ENCODE peak calls at places on chromosomes 5 and 9, in ten cellular contexts. E is K562, Q is ovary, V is tibial nerve, K is suprapubic skin, D is sigmoid colon, N is H1, U is A549, J is GM12878, Z is HepG2. A is an unnamed sample.

GRCh38 chr5:151615431-151615830 is 24.3 kb upstream of the FAT2 start:
- DNase-seq in E (no peak), K (no peak), J (no peak), N (no peak), Z (no peak), Q (no peak), D (no peak), U (no peak), V (no peak), A (no peak)

GRCh38 chr5:174972291-174972690 is 247.9 kb downstream of the MSX2 start:
- DNase-seq in K (no peak), U (no peak), Z (no peak), V (no peak), D (no peak), E (no peak), N (no peak), Q (no peak), J (no peak), A (peak)

GRCh38 chr9:32706004-32706749 is 70.7 kb upstream of the TAF1L start:
- DNase-seq in V (no peak), J (no peak), Q (no peak), Z (no peak), K (no peak), D (no peak), N (no peak), E (no peak), U (no peak), A (no peak)

GRCh38 chr5:150780816-150781221 is 2.3 kb downstream of the SMIM3 start:
- DNase-seq in J (no peak), Q (no peak), Z (no peak), N (no peak), D (no peak), U (no peak), V (no peak), E (no peak), K (no peak), A (no peak)

GRCh38 chr5:127648997-127649550 is at the start of gene CTXN3:
- DNase-seq in Q (no peak), N (no peak), K (no peak), V (no peak), U (no peak), D (no peak), Z (no peak), E (no peak), J (no peak), A (no peak)

GRCh38 chr5:141965071-141965470 is 3.8 kb upstream of the RNF14 start:
- DNase-seq in U (no peak), Q (no peak), D (no peak), N (no peak), K (no peak), E (no peak), Z (no peak), V (no peak), J (no peak), A (no peak)

GRCh38 chr5:132528866-132529634 is 14.3 kb downstream of the IL5 start:
- DNase-seq in U (no peak), N (no peak), Q (no peak), Z (no peak), V (no peak), K (no peak), D (no peak), E (no peak), J (no peak), A (no peak)

GRCh38 chr5:33659526-33660169 is 218.9 kb downstream of the TARS1 start:
- DNase-seq in J (no peak), N (no peak), D (no peak), Q (no peak), E (no peak), U (no peak), K (no peak), Z (no peak), V (no peak), A (no peak)

GRCh38 chr9:101166717-101167116 is 138.2 kb downstream of the PLPPR1 start:
- DNase-seq in E (no peak), V (no peak), D (no peak), U (no peak), J (no peak), Q (no peak), Z (no peak), N (no peak), K (no peak), A (no peak)

GRCh38 chr9:136626740-136627642 is 35.7 kb upstream of the EGFL7 start:
- DNase-seq in N (no peak), U (no peak), D (no peak), E (peak), Q (no peak), K (no peak), V (no peak), J (no peak), Z (peak), A (peak)

GRCh38 chr9:34227445-34227844 is 48.6 kb downstream of the UBAP1 start:
- DNase-seq in Z (no peak), J (no peak), N (no peak), K (no peak), E (no peak), V (no peak), U (no peak), D (no peak), Q (no peak), A (no peak)

GRCh38 chr9:97568461-97569275 is 64.5 kb downstream of the TSTD2 start:
- DNase-seq in J (no peak), N (no peak), Q (no peak), Z (no peak), U (no peak), K (peak), V (no peak), E (no peak), D (no peak), A (no peak)

GRCh38 chr5:149618581-149619248 is 37.4 kb downstream of the ARHGEF37 start:
- DNase-seq in D (no peak), K (no peak), V (no peak), Q (no peak), N (no peak), E (peak), Z (peak), J (peak), U (peak), A (no peak)

GRCh38 chr5:135239461-135240282 is 159.4 kb downstream of the MACROH2A1 start:
- DNase-seq in V (no peak), D (peak), Z (no peak), J (no peak), Q (peak), K (peak), U (no peak), N (no peak), E (no peak), A (peak)

GRCh38 chr5:72658767-72659540 is 151.7 kb upstream of the ZNF366 start:
- DNase-seq in D (no peak), E (no peak), J (no peak), N (no peak), Z (no peak), U (no peak), K (no peak), Q (no peak), V (no peak), A (no peak)

GRCh38 chr9:137252555-137253506 is 1.7 kb downstream of the STPG3 start:
- DNase-seq in E (peak), Z (no peak), D (no peak), U (no peak), K (no peak), Q (no peak), J (no peak), V (no peak), N (no peak), A (no peak)

GRCh38 chr5:107808671-107809137 is 138.0 kb upstream of the EFNA5 start:
- DNase-seq in Z (peak), E (no peak), U (no peak), D (no peak), K (no peak), J (no peak), Q (no peak), N (peak), V (no peak), A (no peak)

GRCh38 chr5:154630410-154630809 is 124.8 kb upstream of the LARP1 start:
- DNase-seq in V (no peak), K (peak), E (peak), U (no peak), Z (no peak), N (no peak), D (no peak), J (no peak), Q (no peak), A (no peak)

GRCh38 chr9:130088056-130088455 is 34.4 kb downstream of the GPR107 start:
- DNase-seq in K (no peak), Z (no peak), E (no peak), J (no peak), V (no peak), D (peak), Q (no peak), N (no peak), U (no peak), A (no peak)

GRCh38 chr5:91983869-91984268 is 600.8 kb upstream of the ARRDC3 start:
- DNase-seq in E (no peak), J (no peak), N (no peak), Q (no peak), K (no peak), Z (no peak), U (no peak), D (no peak), V (no peak), A (no peak)

GRCh38 chr9:136045595-136046554 is 49.2 kb downstream of the NACC2 start:
- DNase-seq in N (no peak), E (no peak), K (no peak), Q (peak), V (no peak), D (peak), Z (no peak), U (no peak), J (no peak), A (peak)

GRCh38 chr9:107389617-107390071 is 99.9 kb downstream of the KLF4 start:
- DNase-seq in Z (peak), K (no peak), U (peak), V (peak), N (no peak), E (no peak), J (no peak), D (peak), Q (peak), A (peak)

GRCh38 chr9:87564111-87564510 is 66.4 kb downstream of the DAPK1 start:
- DNase-seq in K (no peak), Z (peak), N (no peak), V (no peak), J (no peak), Q (no peak), D (no peak), U (no peak), E (no peak), A (no peak)

GRCh38 chr9:137162505-137163100 is 7.2 kb downstream of the LRRC26 start:
- DNase-seq in V (no peak), Z (no peak), U (peak), E (no peak), K (no peak), J (no peak), Q (no peak), N (no peak), D (no peak), A (peak)

GRCh38 chr9:133708770-133709611 is 29.2 kb downstream of the SARDH start:
- DNase-seq in D (peak), J (peak), N (no peak), Z (no peak), K (no peak), E (peak), Q (peak), U (no peak), V (no peak), A (no peak)

GRCh38 chr9:131754846-131755245 is 15.0 kb upstream of the RAPGEF1 start:
- DNase-seq in J (no peak), V (no peak), Q (no peak), U (no peak), E (no peak), N (no peak), K (no peak), D (no peak), Z (no peak), A (no peak)

GRCh38 chr9:138058181-138058580 is 180.6 kb downstream of the CACNA1B start:
- DNase-seq in E (no peak), V (no peak), Q (no peak), D (peak), K (no peak), J (no peak), Z (no peak), U (no peak), N (no peak), A (no peak)

DNA sequence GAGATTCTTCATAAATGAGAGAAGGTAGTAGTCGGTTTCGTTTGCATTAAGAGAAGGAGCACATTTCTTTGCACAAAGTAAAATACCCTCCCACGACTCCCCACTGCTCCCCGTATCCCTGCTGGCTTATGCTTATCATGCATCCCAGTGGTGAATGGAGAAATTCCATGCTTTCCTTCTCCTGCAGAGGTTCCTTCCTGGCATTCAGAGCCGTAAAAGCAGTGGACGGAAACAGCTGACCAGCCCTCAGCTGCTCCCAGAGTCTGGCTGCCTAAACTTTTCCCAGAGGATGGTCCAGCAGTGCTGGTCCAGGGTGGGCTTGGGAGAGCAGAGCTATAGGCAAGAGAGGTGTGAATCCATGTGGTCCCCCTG is 93.1 kb downstream of the C9orf152 start:
- DNase-seq in Z (no peak), D (no peak), V (no peak), E (no peak), K (no peak), U (no peak), Q (no peak), J (no peak), N (no peak), A (no peak)
- TF ChIP-seq POLR2A in Z (no peak), D (no peak), V (no peak), E (no peak), K (no peak), U (no peak), Q (no peak), J (no peak), N (no peak), A (no peak)

GRCh38 chr5:171484460-171484899 is 65.0 kb downstream of the FGF18 start:
- DNase-seq in E (peak), J (no peak), V (peak), N (no peak), D (no peak), U (peak), Z (no peak), Q (peak), K (no peak), A (no peak)

GRCh38 chr5:171481791-171482536 is 62.5 kb downstream of the FGF18 start:
- DNase-seq in E (no peak), U (no peak), V (no peak), D (no peak), N (no peak), J (no peak), K (no peak), Z (no peak), Q (no peak), A (no peak)

GRCh38 chr5:171485668-171486067 is 66.2 kb downstream of the FGF18 start:
- DNase-seq in Z (no peak), Q (no peak), D (no peak), J (no peak), K (no peak), E (no peak), U (no peak), N (no peak), V (no peak), A (no peak)

GRCh38 chr5:171479776-171480125 is 60.3 kb downstream of the FGF18 start:
- DNase-seq in D (no peak), N (no peak), V (no peak), J (no peak), U (no peak), Z (no peak), E (no peak), K (no peak), Q (no peak), A (no peak)

GRCh38 chr5:171483453-171484177 is 64.2 kb downstream of the FGF18 start:
- DNase-seq in N (no peak), V (peak), U (no peak), D (peak), K (no peak), Z (no peak), E (no peak), J (no peak), Q (peak), A (no peak)
- TF ChIP-seq EP300 in N (no peak), V (no peak), U (no peak), D (no peak), K (no peak), Z (no peak), E (no peak), J (no peak), Q (peak), A (no peak)

DNA sequence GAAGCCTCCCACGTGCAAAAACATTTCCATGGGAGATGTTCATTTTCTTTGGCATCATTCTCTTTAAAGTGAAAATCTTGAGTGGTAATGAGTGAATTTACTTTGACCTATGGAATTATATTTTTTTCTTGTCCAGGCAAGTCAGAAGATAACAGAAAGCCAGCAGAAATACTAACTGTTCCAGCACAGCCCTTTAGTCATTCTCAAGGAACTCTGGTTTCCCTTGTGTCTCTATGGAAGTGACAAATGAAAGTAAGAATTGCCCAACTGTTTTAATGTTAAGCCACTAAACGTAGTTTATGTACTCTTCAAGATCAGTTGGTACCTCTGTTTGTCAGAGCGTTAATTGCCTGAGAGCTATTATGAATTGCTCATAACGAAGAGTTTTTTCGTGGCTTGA is 84.4 kb upstream of the CER1 start:
- DNase-seq in U (no peak), Q (no peak), Z (no peak), V (no peak), D (no peak), K (no peak), E (no peak), J (no peak), N (no peak), A (no peak)
- TF ChIP-seq POLR2A in U (no peak), Q (no peak), Z (no peak), V (no peak), D (no peak), K (no peak), E (no peak), J (no peak), N (no peak), A (no peak)

GRCh38 chr5:34803974-34804373 is 35.0 kb upstream of the TTC23L start:
- DNase-seq in J (no peak), N (no peak), U (no peak), Q (no peak), V (no peak), D (no peak), E (no peak), Z (no peak), K (no peak), A (no peak)
- TF ChIP-seq EP300 in J (no peak), N (no peak), U (no peak), Q (no peak), V (no peak), D (no peak), E (no peak), Z (no peak), K (no peak), A (no peak)

GRCh38 chr9:76034049-76034448 is 143.6 kb downstream of the PCSK5 start:
- DNase-seq in Z (no peak), E (no peak), N (no peak), K (no peak), V (no peak), Q (no peak), D (no peak), J (no peak), U (no peak), A (no peak)
- TF ChIP-seq POLR2A in Z (no peak), E (no peak), N (no peak), K (no peak), V (no peak), Q (no peak), D (no peak), J (no peak), U (no peak), A (no peak)